ENCODE peak calls at places on chromosomes 2 and 18, in five cellular contexts. One of them, this sample, is unnamed.

GRCh38 chr2:207067476-207067875 is 98.3 kb downstream of the KLF7 start:
- DNase-seq in body of pancreas: no peak
- DNase-seq in nephron progenitor cell: no peak
- DNase-seq in heart left ventricle: no peak
- DNase-seq in GM06990: no peak
- DNase-seq in this sample: no peak

GRCh38 chr2:148524519-148524919 is 120.0 kb upstream of the EPC2 start:
- DNase-seq in nephron progenitor cell: no peak
- DNase-seq in body of pancreas: no peak
- DNase-seq in heart left ventricle: no peak
- DNase-seq in GM06990: no peak
- DNase-seq in this sample: no peak

GRCh38 chr2:69781321-69782248 is 39.7 kb downstream of the ANXA4 start:
- DNase-seq in GM06990: no peak
- DNase-seq in heart left ventricle: no peak
- DNase-seq in nephron progenitor cell: no peak
- DNase-seq in body of pancreas: peak
- DNase-seq in this sample: no peak

GRCh38 chr18:22913861-22914260 is 19.3 kb upstream of the RBBP8 start:
- DNase-seq in body of pancreas: peak
- DNase-seq in nephron progenitor cell: no peak
- DNase-seq in heart left ventricle: no peak
- DNase-seq in GM06990: no peak
- DNase-seq in this sample: no peak

GRCh38 chr18:66727991-66728390 is 124.1 kb upstream of the CDH19 start:
- DNase-seq in heart left ventricle: no peak
- DNase-seq in nephron progenitor cell: no peak
- DNase-seq in body of pancreas: no peak
- DNase-seq in GM06990: no peak
- DNase-seq in this sample: no peak

GRCh38 chr2:188773075-188773474 is 201.1 kb upstream of the COL3A1 start:
- DNase-seq in GM06990: no peak
- DNase-seq in heart left ventricle: no peak
- DNase-seq in nephron progenitor cell: no peak
- DNase-seq in body of pancreas: no peak
- DNase-seq in this sample: no peak

GRCh38 chr2:127373362-127374083 is 14.3 kb downstream of the MAP3K2 start:
- DNase-seq in GM06990: no peak
- DNase-seq in nephron progenitor cell: no peak
- DNase-seq in heart left ventricle: no peak
- DNase-seq in body of pancreas: no peak
- DNase-seq in this sample: no peak

GRCh38 chr2:67462741-67463496 is 65.8 kb downstream of the ETAA1 start:
- DNase-seq in nephron progenitor cell: no peak
- DNase-seq in body of pancreas: no peak
- DNase-seq in GM06990: no peak
- DNase-seq in heart left ventricle: no peak
- DNase-seq in this sample: no peak

GRCh38 chr2:46967990-46968647 is 52.5 kb upstream of the MCFD2 start:
- DNase-seq in heart left ventricle: peak
- DNase-seq in body of pancreas: peak
- DNase-seq in nephron progenitor cell: no peak
- DNase-seq in GM06990: no peak
- DNase-seq in this sample: no peak

GRCh38 chr2:187124514-187124913 is 275.5 kb upstream of the ZSWIM2 start:
- DNase-seq in body of pancreas: no peak
- DNase-seq in heart left ventricle: no peak
- DNase-seq in nephron progenitor cell: no peak
- DNase-seq in GM06990: no peak
- DNase-seq in this sample: no peak

GRCh38 chr2:160515120-160515519 is 21.5 kb upstream of the RBMS1 start:
- DNase-seq in body of pancreas: no peak
- DNase-seq in nephron progenitor cell: no peak
- DNase-seq in heart left ventricle: no peak
- DNase-seq in GM06990: no peak
- DNase-seq in this sample: no peak

GRCh38 chr2:45011621-45012602 is 2.7 kb upstream of the SIX2 start:
- DNase-seq in GM06990: no peak
- DNase-seq in heart left ventricle: no peak
- DNase-seq in nephron progenitor cell: no peak
- DNase-seq in body of pancreas: no peak
- DNase-seq in this sample: no peak

GRCh38 chr2:88955607-88956006 is 264.1 kb downstream of the RPIA start:
- DNase-seq in nephron progenitor cell: no peak
- DNase-seq in body of pancreas: no peak
- DNase-seq in GM06990: no peak
- DNase-seq in heart left ventricle: no peak
- DNase-seq in this sample: no peak

GRCh38 chr2:175293776-175294175 is 112.3 kb upstream of the ATP5MC3 start:
- DNase-seq in body of pancreas: no peak
- DNase-seq in heart left ventricle: no peak
- DNase-seq in nephron progenitor cell: no peak
- DNase-seq in GM06990: no peak
- DNase-seq in this sample: no peak

GRCh38 chr18:13710460-13710859 is 15.9 kb downstream of the FAM210A start:
- DNase-seq in GM06990: no peak
- DNase-seq in nephron progenitor cell: no peak
- DNase-seq in heart left ventricle: no peak
- DNase-seq in body of pancreas: no peak
- DNase-seq in this sample: no peak

GRCh38 chr2:19120941-19121750 is 237.3 kb downstream of the OSR1 start:
- DNase-seq in nephron progenitor cell: no peak
- DNase-seq in heart left ventricle: no peak
- DNase-seq in GM06990: no peak
- DNase-seq in body of pancreas: no peak
- DNase-seq in this sample: no peak

GRCh38 chr2:237616373-237617304 is 10.7 kb upstream of the LRRFIP1 start:
- DNase-seq in body of pancreas: no peak
- DNase-seq in nephron progenitor cell: no peak
- DNase-seq in GM06990: no peak
- DNase-seq in heart left ventricle: no peak
- DNase-seq in this sample: no peak

GRCh38 chr18:32761231-32761785 is 11.5 kb downstream of the KLHL14 start:
- DNase-seq in body of pancreas: no peak
- DNase-seq in heart left ventricle: no peak
- DNase-seq in nephron progenitor cell: no peak
- DNase-seq in GM06990: no peak
- DNase-seq in this sample: no peak

GRCh38 chr18:34637094-34637801 is 72.8 kb upstream of the DTNA start:
- DNase-seq in heart left ventricle: no peak
- DNase-seq in nephron progenitor cell: no peak
- DNase-seq in GM06990: no peak
- DNase-seq in body of pancreas: no peak
- DNase-seq in this sample: no peak

GRCh38 chr2:200199005-200199404 is 107.5 kb upstream of the SPATS2L start:
- DNase-seq in heart left ventricle: no peak
- DNase-seq in body of pancreas: no peak
- DNase-seq in GM06990: no peak
- DNase-seq in nephron progenitor cell: no peak
- DNase-seq in this sample: no peak

GRCh38 chr2:74464406-74464805 is 776 bp downstream of the MOGS start:
- DNase-seq in nephron progenitor cell: no peak
- DNase-seq in GM06990: no peak
- DNase-seq in heart left ventricle: no peak
- DNase-seq in body of pancreas: no peak
- DNase-seq in this sample: no peak

GRCh38 chr2:240972201-240972600 is 26.2 kb upstream of the SNED1 start:
- DNase-seq in GM06990: no peak
- DNase-seq in heart left ventricle: no peak
- DNase-seq in nephron progenitor cell: no peak
- DNase-seq in body of pancreas: no peak
- DNase-seq in this sample: peak

GRCh38 chr2:137846993-137847392 is 117.3 kb upstream of the HNMT start:
- DNase-seq in nephron progenitor cell: no peak
- DNase-seq in body of pancreas: no peak
- DNase-seq in heart left ventricle: no peak
- DNase-seq in GM06990: no peak
- DNase-seq in this sample: no peak

GRCh38 chr2:239388236-239389151 is 12.3 kb downstream of the HDAC4 start:
- DNase-seq in GM06990: no peak
- DNase-seq in heart left ventricle: peak
- DNase-seq in nephron progenitor cell: no peak
- DNase-seq in body of pancreas: no peak
- DNase-seq in this sample: peak

GRCh38 chr2:168670478-168670877 is 132.0 kb upstream of the NOSTRIN start:
- DNase-seq in body of pancreas: no peak
- DNase-seq in heart left ventricle: no peak
- DNase-seq in GM06990: no peak
- DNase-seq in nephron progenitor cell: no peak
- DNase-seq in this sample: no peak

GRCh38 chr2:170481201-170481600 is 233.9 kb upstream of the SP5 start:
- DNase-seq in nephron progenitor cell: no peak
- DNase-seq in heart left ventricle: no peak
- DNase-seq in body of pancreas: no peak
- DNase-seq in GM06990: no peak
- DNase-seq in this sample: no peak

GRCh38 chr2:100902833-100903405 is 83.0 kb downstream of the NPAS2 start:
- DNase-seq in nephron progenitor cell: no peak
- DNase-seq in heart left ventricle: peak
- DNase-seq in body of pancreas: no peak
- DNase-seq in GM06990: no peak
- DNase-seq in this sample: no peak
- TF ChIP-seq CTCF in nephron progenitor cell: no peak
- TF ChIP-seq CTCF in heart left ventricle: no peak
- TF ChIP-seq CTCF in body of pancreas: no peak
- TF ChIP-seq CTCF in GM06990: no peak
- TF ChIP-seq CTCF in this sample: peak

GRCh38 chr2:57720728-57721627 is 325.6 kb upstream of the VRK2 start:
- DNase-seq in heart left ventricle: no peak
- DNase-seq in nephron progenitor cell: peak
- DNase-seq in GM06990: peak
- DNase-seq in body of pancreas: peak
- DNase-seq in this sample: no peak
- TF ChIP-seq CTCF in heart left ventricle: peak
- TF ChIP-seq CTCF in nephron progenitor cell: peak
- TF ChIP-seq CTCF in GM06990: peak
- TF ChIP-seq CTCF in body of pancreas: peak
- TF ChIP-seq CTCF in this sample: peak

GRCh38 chr2:85797263-85797660 is 43.5 kb downstream of the ATOH8 start:
- DNase-seq in GM06990: no peak
- DNase-seq in heart left ventricle: no peak
- DNase-seq in nephron progenitor cell: no peak
- DNase-seq in body of pancreas: no peak
- DNase-seq in this sample: peak

GRCh38 chr2:85799215-85799956 is 45.6 kb downstream of the ATOH8 start:
- DNase-seq in heart left ventricle: peak
- DNase-seq in body of pancreas: peak
- DNase-seq in nephron progenitor cell: no peak
- DNase-seq in GM06990: no peak
- DNase-seq in this sample: no peak

GRCh38 chr2:85796549-85797262 is 42.9 kb downstream of the ATOH8 start:
- DNase-seq in body of pancreas: no peak
- DNase-seq in nephron progenitor cell: no peak
- DNase-seq in GM06990: no peak
- DNase-seq in heart left ventricle: peak
- DNase-seq in this sample: peak

GRCh38 chr2:85796046-85796548 is 42.3 kb downstream of the ATOH8 start:
- DNase-seq in nephron progenitor cell: no peak
- DNase-seq in GM06990: no peak
- DNase-seq in body of pancreas: no peak
- DNase-seq in heart left ventricle: peak
- DNase-seq in this sample: peak

GRCh38 chr2:85797959-85798358 is 44.2 kb downstream of the ATOH8 start:
- DNase-seq in nephron progenitor cell: peak
- DNase-seq in GM06990: no peak
- DNase-seq in body of pancreas: no peak
- DNase-seq in heart left ventricle: peak
- DNase-seq in this sample: no peak
- TF ChIP-seq CTCF in nephron progenitor cell: peak
- TF ChIP-seq CTCF in GM06990: no peak
- TF ChIP-seq CTCF in body of pancreas: peak
- TF ChIP-seq CTCF in heart left ventricle: peak
- TF ChIP-seq CTCF in this sample: peak

GRCh38 chr2:165176780-165177179 is 27.1 kb downstream of the SCN3A start:
- DNase-seq in body of pancreas: no peak
- DNase-seq in heart left ventricle: no peak
- DNase-seq in GM06990: no peak
- DNase-seq in nephron progenitor cell: no peak
- DNase-seq in this sample: no peak

GRCh38 chr2:165173215-165173614 is 30.6 kb downstream of the SCN3A start:
- DNase-seq in GM06990: no peak
- DNase-seq in body of pancreas: no peak
- DNase-seq in nephron progenitor cell: no peak
- DNase-seq in heart left ventricle: no peak
- DNase-seq in this sample: no peak
- TF ChIP-seq CTCF in GM06990: no peak
- TF ChIP-seq CTCF in body of pancreas: no peak
- TF ChIP-seq CTCF in nephron progenitor cell: no peak
- TF ChIP-seq CTCF in heart left ventricle: no peak
- TF ChIP-seq CTCF in this sample: no peak

GRCh38 chr2:119517433-119517832 is 6.8 kb downstream of the SCTR start:
- DNase-seq in nephron progenitor cell: peak
- DNase-seq in GM06990: no peak
- DNase-seq in heart left ventricle: peak
- DNase-seq in body of pancreas: peak
- DNase-seq in this sample: no peak
- TF ChIP-seq CTCF in nephron progenitor cell: peak
- TF ChIP-seq CTCF in GM06990: peak
- TF ChIP-seq CTCF in heart left ventricle: peak
- TF ChIP-seq CTCF in body of pancreas: peak
- TF ChIP-seq CTCF in this sample: peak

This sample was measured in chondrocyte.